ENCODE peak calls at places on chromosomes 7 and 10, in eight cellular contexts. One of them, this sample, is unnamed.

GRCh38 chr10:102783541-102783930 is 39.8 kb downstream of the WBP1L start:
- DNase-seq in adipocyte: no peak
- DNase-seq in GDM1: no peak
- DNase-seq in effector memory CD8-positive, alpha-beta T cell: no peak
- DNase-seq in stimulated activated naive CD8-positive, alpha-beta T cell treated with anti-CD3 and anti-CD28 coated beads, Interleukin-15, Interleukin-2, amounts not matched to agents 100 U/mL and 50 U/mL, for 24 hours: no peak
- DNase-seq in EL: no peak
- DNase-seq in iris pigment epithelial cell: peak; percentile 25
- DNase-seq in glomerular endothelial cell: no peak
- DNase-seq in this sample: no peak

GRCh38 chr10:43878386-43878785 is 229.7 kb upstream of the ZNF32 start:
- DNase-seq in adipocyte: peak; percentile 40
- DNase-seq in GDM1: no peak
- DNase-seq in effector memory CD8-positive, alpha-beta T cell: no peak
- DNase-seq in stimulated activated naive CD8-positive, alpha-beta T cell treated with anti-CD3 and anti-CD28 coated beads, Interleukin-15, Interleukin-2, amounts not matched to agents 100 U/mL and 50 U/mL, for 24 hours: no peak
- DNase-seq in EL: peak; percentile 51
- DNase-seq in iris pigment epithelial cell: no peak
- DNase-seq in glomerular endothelial cell: no peak
- DNase-seq in this sample: no peak

GRCh38 chr7:92835140-92835850 is 1.1 kb downstream of the CDK6 start:
- DNase-seq in adipocyte: peak; percentile 87
- DNase-seq in GDM1: peak; percentile 44
- DNase-seq in effector memory CD8-positive, alpha-beta T cell: peak; percentile 37
- DNase-seq in stimulated activated naive CD8-positive, alpha-beta T cell treated with anti-CD3 and anti-CD28 coated beads, Interleukin-15, Interleukin-2, amounts not matched to agents 100 U/mL and 50 U/mL, for 24 hours: peak; percentile 67
- DNase-seq in EL: peak; percentile 84
- DNase-seq in iris pigment epithelial cell: peak; percentile 87
- DNase-seq in glomerular endothelial cell: no peak
- DNase-seq in this sample: peak; percentile 77

GRCh38 chr7:920351-921070 is 34.0 kb downstream of the ADAP1 start:
- DNase-seq in adipocyte: no peak
- DNase-seq in GDM1: no peak
- DNase-seq in effector memory CD8-positive, alpha-beta T cell: no peak
- DNase-seq in stimulated activated naive CD8-positive, alpha-beta T cell treated with anti-CD3 and anti-CD28 coated beads, Interleukin-15, Interleukin-2, amounts not matched to agents 100 U/mL and 50 U/mL, for 24 hours: peak; percentile 56
- DNase-seq in EL: no peak
- DNase-seq in iris pigment epithelial cell: no peak
- DNase-seq in glomerular endothelial cell: no peak
- DNase-seq in this sample: no peak

GRCh38 chr10:71621783-71622526 is 97.6 kb downstream of the C10orf105 start:
- DNase-seq in adipocyte: peak; percentile 71
- DNase-seq in GDM1: no peak
- DNase-seq in effector memory CD8-positive, alpha-beta T cell: no peak
- DNase-seq in stimulated activated naive CD8-positive, alpha-beta T cell treated with anti-CD3 and anti-CD28 coated beads, Interleukin-15, Interleukin-2, amounts not matched to agents 100 U/mL and 50 U/mL, for 24 hours: no peak
- DNase-seq in EL: peak; percentile 75
- DNase-seq in iris pigment epithelial cell: peak; percentile 41
- DNase-seq in glomerular endothelial cell: no peak
- DNase-seq in this sample: no peak

GRCh38 chr7:80312139-80312661 is 177.6 kb downstream of the GNAI1 start:
- DNase-seq in adipocyte: peak; percentile 83
- DNase-seq in GDM1: no peak
- DNase-seq in effector memory CD8-positive, alpha-beta T cell: no peak
- DNase-seq in stimulated activated naive CD8-positive, alpha-beta T cell treated with anti-CD3 and anti-CD28 coated beads, Interleukin-15, Interleukin-2, amounts not matched to agents 100 U/mL and 50 U/mL, for 24 hours: no peak
- DNase-seq in EL: peak; percentile 81
- DNase-seq in iris pigment epithelial cell: peak; percentile 94
- DNase-seq in glomerular endothelial cell: peak; percentile 97
- DNase-seq in this sample: no peak

GRCh38 chr10:114405011-114405350 is 679 bp upstream of the AFAP1L2 start:
- DNase-seq in adipocyte: no peak
- DNase-seq in GDM1: no peak
- DNase-seq in effector memory CD8-positive, alpha-beta T cell: no peak
- DNase-seq in stimulated activated naive CD8-positive, alpha-beta T cell treated with anti-CD3 and anti-CD28 coated beads, Interleukin-15, Interleukin-2, amounts not matched to agents 100 U/mL and 50 U/mL, for 24 hours: no peak
- DNase-seq in EL: no peak
- DNase-seq in iris pigment epithelial cell: no peak
- DNase-seq in glomerular endothelial cell: no peak
- DNase-seq in this sample: no peak

GRCh38 chr10:71755179-71755879 is 18.0 kb downstream of the VSIR start:
- DNase-seq in adipocyte: no peak
- DNase-seq in GDM1: no peak
- DNase-seq in effector memory CD8-positive, alpha-beta T cell: no peak
- DNase-seq in stimulated activated naive CD8-positive, alpha-beta T cell treated with anti-CD3 and anti-CD28 coated beads, Interleukin-15, Interleukin-2, amounts not matched to agents 100 U/mL and 50 U/mL, for 24 hours: no peak
- DNase-seq in EL: no peak
- DNase-seq in iris pigment epithelial cell: no peak
- DNase-seq in glomerular endothelial cell: no peak
- DNase-seq in this sample: no peak

GRCh38 chr7:51647931-51648351 is 331.3 kb upstream of the COBL start:
- DNase-seq in adipocyte: peak; percentile 1
- DNase-seq in GDM1: no peak
- DNase-seq in effector memory CD8-positive, alpha-beta T cell: no peak
- DNase-seq in stimulated activated naive CD8-positive, alpha-beta T cell treated with anti-CD3 and anti-CD28 coated beads, Interleukin-15, Interleukin-2, amounts not matched to agents 100 U/mL and 50 U/mL, for 24 hours: no peak
- DNase-seq in EL: no peak
- DNase-seq in iris pigment epithelial cell: peak; percentile 27
- DNase-seq in glomerular endothelial cell: no peak
- DNase-seq in this sample: no peak

GRCh38 chr7:34740840-34741239 is 82.8 kb downstream of the NPSR1 start:
- DNase-seq in adipocyte: no peak
- DNase-seq in GDM1: no peak
- DNase-seq in effector memory CD8-positive, alpha-beta T cell: no peak
- DNase-seq in stimulated activated naive CD8-positive, alpha-beta T cell treated with anti-CD3 and anti-CD28 coated beads, Interleukin-15, Interleukin-2, amounts not matched to agents 100 U/mL and 50 U/mL, for 24 hours: no peak
- DNase-seq in EL: no peak
- DNase-seq in iris pigment epithelial cell: no peak
- DNase-seq in glomerular endothelial cell: no peak
- DNase-seq in this sample: no peak